ENCODE peak calls at places on chromosomes 13 and 19, in six cellular contexts. One of them, this sample, is unnamed.

GRCh38 chr19:55611983-55612645 is 6.7 kb downstream of the ZNF865 start:
- DNase-seq in H1: no peak
- DNase-seq in K562: no peak
- DNase-seq in WTC11: no peak
- DNase-seq in HepG2: no peak
- DNase-seq in GM12878: no peak
- DNase-seq in this sample: no peak

GRCh38 chr19:5395541-5395940 is 54.9 kb upstream of the PTPRS start:
- DNase-seq in H1: no peak
- DNase-seq in K562: no peak
- DNase-seq in WTC11: no peak
- DNase-seq in HepG2: no peak
- DNase-seq in GM12878: no peak
- DNase-seq in this sample: no peak

GRCh38 chr13:45178349-45179142 is 22.3 kb downstream of the KCTD4 start:
- DNase-seq in H1: no peak
- DNase-seq in K562: no peak
- DNase-seq in WTC11: no peak
- DNase-seq in HepG2: peak; percentile 53
- DNase-seq in GM12878: no peak
- DNase-seq in this sample: no peak

GRCh38 chr19:43789029-43789428 is 8.3 kb upstream of the KCNN4 start:
- DNase-seq in H1: no peak
- DNase-seq in K562: peak; percentile 37
- DNase-seq in WTC11: peak; percentile 56
- DNase-seq in HepG2: no peak
- DNase-seq in GM12878: no peak
- DNase-seq in this sample: no peak

GRCh38 chr13:29845440-29846056 is 4.9 kb downstream of the UBL3 start:
- DNase-seq in H1: no peak
- DNase-seq in K562: no peak
- DNase-seq in WTC11: no peak
- DNase-seq in HepG2: no peak
- DNase-seq in GM12878: no peak
- DNase-seq in this sample: no peak

GRCh38 chr19:47445937-47446402 is 25.7 kb downstream of the SLC8A2 start:
- DNase-seq in H1: peak; percentile 65
- DNase-seq in K562: peak; percentile 72
- DNase-seq in WTC11: peak; percentile 53
- DNase-seq in HepG2: no peak
- DNase-seq in GM12878: no peak
- DNase-seq in this sample: no peak

GRCh38 chr13:29926077-29926476 is 75.7 kb upstream of the UBL3 start:
- DNase-seq in H1: no peak
- DNase-seq in K562: no peak
- DNase-seq in WTC11: no peak
- DNase-seq in HepG2: no peak
- DNase-seq in GM12878: no peak
- DNase-seq in this sample: no peak

GRCh38 chr13:102045713-102046112 is 356.1 kb downstream of the FGF14 start:
- DNase-seq in H1: no peak
- DNase-seq in K562: no peak
- DNase-seq in WTC11: no peak
- DNase-seq in HepG2: no peak
- DNase-seq in GM12878: no peak
- DNase-seq in this sample: no peak

GRCh38 chr13:48542581-48543341 is 9.9 kb upstream of the RCBTB2 start:
- DNase-seq in H1: peak; percentile 49
- DNase-seq in K562: no peak
- DNase-seq in WTC11: peak; percentile 41
- DNase-seq in HepG2: peak; percentile 23
- DNase-seq in GM12878: no peak
- DNase-seq in this sample: no peak

GRCh38 chr13:73216381-73216831 is 157.6 kb downstream of the KLF5 start:
- DNase-seq in H1: no peak
- DNase-seq in K562: no peak
- DNase-seq in WTC11: no peak
- DNase-seq in HepG2: no peak
- DNase-seq in GM12878: no peak
- DNase-seq in this sample: no peak

GRCh38 chr13:48562296-48563066 is 29.6 kb upstream of the RCBTB2 start:
- DNase-seq in H1: no peak
- DNase-seq in K562: no peak
- DNase-seq in WTC11: no peak
- DNase-seq in HepG2: no peak
- DNase-seq in GM12878: peak; percentile 98
- DNase-seq in this sample: no peak

GRCh38 chr19:17883627-17884413 is 12.1 kb downstream of the SLC5A5 start:
- DNase-seq in H1: no peak
- DNase-seq in K562: peak; percentile 97
- DNase-seq in WTC11: no peak
- DNase-seq in HepG2: no peak
- DNase-seq in GM12878: no peak
- DNase-seq in this sample: no peak

GRCh38 chr19:18915639-18916038 is 3.5 kb downstream of the COPE start:
- DNase-seq in H1: peak; percentile 68
- DNase-seq in K562: no peak
- DNase-seq in WTC11: peak; percentile 66
- DNase-seq in HepG2: peak; percentile 54
- DNase-seq in GM12878: no peak
- DNase-seq in this sample: peak; percentile 50

GRCh38 chr19:39558623-39559117 is 18.7 kb upstream of the EID2 start:
- DNase-seq in H1: no peak
- DNase-seq in K562: no peak
- DNase-seq in WTC11: no peak
- DNase-seq in HepG2: no peak
- DNase-seq in GM12878: no peak
- DNase-seq in this sample: no peak

GRCh38 chr13:106649495-106649894 is 81.6 kb upstream of the ARGLU1 start:
- DNase-seq in H1: no peak
- DNase-seq in K562: no peak
- DNase-seq in WTC11: no peak
- DNase-seq in HepG2: no peak
- DNase-seq in GM12878: no peak
- DNase-seq in this sample: no peak

GRCh38 chr19:996051-996838 is 4.0 kb upstream of the GRIN3B start:
- DNase-seq in H1: peak; percentile 77
- DNase-seq in K562: peak; percentile 78
- DNase-seq in WTC11: peak; percentile 67
- DNase-seq in HepG2: no peak
- DNase-seq in GM12878: no peak
- DNase-seq in this sample: no peak

GRCh38 chr19:46442808-46443450 is 14.2 kb upstream of the PNMA8C start:
- DNase-seq in H1: no peak
- DNase-seq in K562: no peak
- DNase-seq in WTC11: no peak
- DNase-seq in HepG2: no peak
- DNase-seq in GM12878: no peak
- DNase-seq in this sample: no peak

GRCh38 chr19:2661615-2662014 is 40.9 kb downstream of the GNG7 start:
- DNase-seq in H1: no peak
- DNase-seq in K562: no peak
- DNase-seq in WTC11: peak; percentile 46
- DNase-seq in HepG2: no peak
- DNase-seq in GM12878: no peak
- DNase-seq in this sample: peak; percentile 22

GRCh38 chr13:66995366-66995663 is 234.8 kb downstream of the PCDH9 start:
- DNase-seq in H1: no peak
- DNase-seq in K562: no peak
- DNase-seq in WTC11: no peak
- DNase-seq in HepG2: no peak
- DNase-seq in GM12878: no peak
- DNase-seq in this sample: no peak

GRCh38 chr13:27450921-27451461 is 627 bp upstream of the MTIF3 start:
- DNase-seq in H1: peak; percentile 70
- DNase-seq in K562: peak; percentile 10
- DNase-seq in WTC11: peak; percentile 58
- DNase-seq in HepG2: peak; percentile 16
- DNase-seq in GM12878: no peak
- DNase-seq in this sample: peak; percentile 55

GRCh38 chr19:3873151-3873550 is 4.3 kb upstream of the ZFR2 start:
- DNase-seq in H1: no peak
- DNase-seq in K562: no peak
- DNase-seq in WTC11: no peak
- DNase-seq in HepG2: no peak
- DNase-seq in GM12878: no peak
- DNase-seq in this sample: no peak

GRCh38 chr13:104854007-104854406 is 1681.5 kb downstream of the EFNB2 start:
- DNase-seq in H1: no peak
- DNase-seq in K562: no peak
- DNase-seq in WTC11: no peak
- DNase-seq in HepG2: no peak
- DNase-seq in GM12878: no peak
- DNase-seq in this sample: no peak

GRCh38 chr13:40982772-40983171 is 36.3 kb downstream of the ELF1 start:
- DNase-seq in H1: no peak
- DNase-seq in K562: no peak
- DNase-seq in WTC11: no peak
- DNase-seq in HepG2: no peak
- DNase-seq in GM12878: peak; percentile 84
- DNase-seq in this sample: no peak

GRCh38 chr13:20301391-20302071 is 69.4 kb upstream of the GJB6 start:
- DNase-seq in H1: peak; percentile 57
- DNase-seq in K562: no peak
- DNase-seq in WTC11: peak; percentile 39
- DNase-seq in HepG2: no peak
- DNase-seq in GM12878: no peak
- DNase-seq in this sample: no peak

GRCh38 chr13:46179576-46180368 is 2.2 kb downstream of the LCP1 start:
- DNase-seq in H1: no peak
- DNase-seq in K562: peak; percentile 44
- DNase-seq in WTC11: no peak
- DNase-seq in HepG2: no peak
- DNase-seq in GM12878: no peak
- DNase-seq in this sample: no peak

GRCh38 chr19:17510220-17510993 is 1.0 kb upstream of the PGLS start:
- DNase-seq in H1: no peak
- DNase-seq in K562: no peak
- DNase-seq in WTC11: no peak
- DNase-seq in HepG2: no peak
- DNase-seq in GM12878: no peak
- DNase-seq in this sample: no peak

GRCh38 chr13:94703271-94703670 is 9.1 kb downstream of the SOX21 start:
- DNase-seq in H1: peak; percentile 69
- DNase-seq in K562: no peak
- DNase-seq in WTC11: peak; percentile 47
- DNase-seq in HepG2: no peak
- DNase-seq in GM12878: no peak
- DNase-seq in this sample: no peak

GRCh38 chr19:58401825-58402433 is 6.5 kb downstream of the RNF225 start:
- DNase-seq in H1: no peak
- DNase-seq in K562: peak; percentile 16
- DNase-seq in WTC11: no peak
- DNase-seq in HepG2: no peak
- DNase-seq in GM12878: no peak
- DNase-seq in this sample: no peak

GRCh38 chr19:47240996-47241918 is 10.3 kb upstream of the BBC3 start:
- DNase-seq in H1: peak; percentile 86
- DNase-seq in K562: peak; percentile 93
- DNase-seq in WTC11: peak; percentile 92
- DNase-seq in HepG2: peak; percentile 68
- DNase-seq in GM12878: no peak
- DNase-seq in this sample: peak; percentile 77

GRCh38 chr19:18869781-18870530 is 26.0 kb downstream of the CERS1 start:
- DNase-seq in H1: peak; percentile 96
- DNase-seq in K562: no peak
- DNase-seq in WTC11: peak; percentile 83
- DNase-seq in HepG2: no peak
- DNase-seq in GM12878: no peak
- DNase-seq in this sample: no peak

GRCh38 chr13:44191504-44192171 is 182.0 kb upstream of the SERP2 start:
- DNase-seq in H1: no peak
- DNase-seq in K562: peak; percentile 40
- DNase-seq in WTC11: peak; percentile 21
- DNase-seq in HepG2: peak; percentile 64
- DNase-seq in GM12878: no peak
- DNase-seq in this sample: peak; percentile 81

GRCh38 chr13:63044617-63045016 is 1629.0 kb upstream of the PCDH20 start:
- DNase-seq in H1: no peak
- DNase-seq in K562: no peak
- DNase-seq in WTC11: no peak
- DNase-seq in HepG2: no peak
- DNase-seq in GM12878: no peak
- DNase-seq in this sample: no peak

GRCh38 chr13:36428083-36428482 is 4.2 kb upstream of the CCNA1 start:
- DNase-seq in H1: no peak
- DNase-seq in K562: no peak
- DNase-seq in WTC11: no peak
- DNase-seq in HepG2: no peak
- DNase-seq in GM12878: no peak
- DNase-seq in this sample: no peak
- TF ChIP-seq SP1 in H1: no peak
- TF ChIP-seq SP1 in K562: no peak
- TF ChIP-seq SP1 in WTC11: no peak
- TF ChIP-seq SP1 in HepG2: no peak
- TF ChIP-seq SP1 in GM12878: no peak
- TF ChIP-seq SP1 in this sample: no peak

GRCh38 chr19:48595833-48596232 is 10.7 kb upstream of the SPACA4 start:
- DNase-seq in H1: no peak
- DNase-seq in K562: no peak
- DNase-seq in WTC11: no peak
- DNase-seq in HepG2: no peak
- DNase-seq in GM12878: no peak
- DNase-seq in this sample: no peak
- TF ChIP-seq ATF3 in H1: no peak
- TF ChIP-seq ATF3 in K562: no peak
- TF ChIP-seq ATF3 in WTC11: no peak
- TF ChIP-seq ATF3 in HepG2: no peak
- TF ChIP-seq ATF3 in GM12878: no peak
- TF ChIP-seq ATF3 in this sample: no peak

GRCh38 chr19:51808333-51808986 is 13.5 kb downstream of the FPR3 start:
- DNase-seq in H1: no peak
- DNase-seq in K562: no peak
- DNase-seq in WTC11: no peak
- DNase-seq in HepG2: peak; percentile 66
- DNase-seq in GM12878: no peak
- DNase-seq in this sample: no peak
- TF ChIP-seq SP1 in H1: no peak
- TF ChIP-seq SP1 in K562: no peak
- TF ChIP-seq SP1 in WTC11: no peak
- TF ChIP-seq SP1 in HepG2: no peak
- TF ChIP-seq SP1 in GM12878: no peak
- TF ChIP-seq SP1 in this sample: no peak

GRCh38 chr19:40674291-40674690 is 16.2 kb downstream of the NUMBL start:
- DNase-seq in H1: no peak
- DNase-seq in K562: no peak
- DNase-seq in WTC11: no peak
- DNase-seq in HepG2: no peak
- DNase-seq in GM12878: no peak
- DNase-seq in this sample: no peak
- TF ChIP-seq ATF3 in H1: no peak
- TF ChIP-seq ATF3 in K562: no peak
- TF ChIP-seq ATF3 in WTC11: no peak
- TF ChIP-seq ATF3 in HepG2: no peak
- TF ChIP-seq ATF3 in GM12878: no peak
- TF ChIP-seq ATF3 in this sample: no peak